ENCODE peak calls at places on chromosomes 11 and 22, in five cellular contexts. P, R, D, S and Y are unnamed samples.

GRCh38 chr11:1780700-1781592 is 17.2 kb upstream of the CTSD start:
- DNase-seq in P (no peak), D (peak; percentile 66), S (peak; percentile 89), R (no peak), Y (no peak)

GRCh38 chr11:7227724-7228123 is 24.0 kb upstream of the SYT9 start:
- DNase-seq in D (no peak), P (no peak), R (no peak), S (no peak), Y (no peak)

GRCh38 chr11:63663809-63664208 is 7.4 kb downstream of the ATL3 start:
- DNase-seq in D (no peak), S (no peak), R (no peak), P (no peak), Y (no peak)

GRCh38 chr11:12242071-12242672 is 131.8 kb downstream of the MICAL2 start:
- DNase-seq in R (no peak), S (no peak), D (peak; percentile 87), P (peak; percentile 35), Y (no peak)

GRCh38 chr11:82682003-82682751 is 51.5 kb downstream of the FAM181B start:
- DNase-seq in P (peak; percentile 78), S (no peak), R (peak; percentile 12), D (peak; percentile 25), Y (peak; percentile 4)

GRCh38 chr22:29032584-29032983 is 29.0 kb downstream of the C22orf31 start:
- DNase-seq in P (no peak), S (no peak), D (peak; percentile 66), R (peak; percentile 54), Y (peak; percentile 68)

GRCh38 chr22:22848364-22848866 is 39.2 kb upstream of the IGLL5 start:
- DNase-seq in S (peak; percentile 85), R (peak; percentile 65), P (peak; percentile 98), D (peak; percentile 72), Y (peak; percentile 69)

GRCh38 chr22:27212617-27213177 is 555.3 kb downstream of the MIAT start:
- DNase-seq in D (peak; percentile 90), P (peak; percentile 3), R (peak; percentile 63), S (no peak), Y (peak; percentile 54)

GRCh38 chr11:13008625-13009475 is at the start of gene RASSF10:
- DNase-seq in S (no peak), R (no peak), P (no peak), D (peak; percentile 29), Y (peak; percentile 80)

GRCh38 chr11:24386551-24387404 is 110.1 kb upstream of the LUZP2 start:
- DNase-seq in D (peak; percentile 2), S (no peak), R (no peak), P (no peak), Y (no peak)

GRCh38 chr22:26585104-26585790 is 4.7 kb downstream of the TPST2 start:
- DNase-seq in S (peak; percentile 66), D (peak; percentile 31), P (peak; percentile 68), R (peak; percentile 86), Y (peak; percentile 94)

GRCh38 chr11:108672113-108672512 is 7.2 kb downstream of the DDX10 start:
- DNase-seq in R (no peak), S (no peak), P (peak; percentile 19), D (no peak), Y (peak; percentile 79)

GRCh38 chr11:123255909-123256308 is 60.9 kb upstream of the CLMP start:
- DNase-seq in D (no peak), R (no peak), S (no peak), P (no peak), Y (no peak)

GRCh38 chr11:16806791-16807190 is 68.3 kb downstream of the C11orf58 start:
- DNase-seq in P (no peak), D (no peak), S (peak; percentile 54), R (no peak), Y (peak; percentile 85)

GRCh38 chr11:112727341-112727841 is 233.8 kb upstream of the NCAM1 start:
- DNase-seq in S (no peak), P (no peak), R (no peak), D (no peak), Y (no peak)

GRCh38 chr11:1153105-1153950 is 4.4 kb upstream of the MUC5AC start:
- DNase-seq in P (no peak), D (no peak), S (no peak), R (no peak), Y (no peak)

GRCh38 chr22:26321469-26321913 is 107.6 kb upstream of the ASPHD2 start:
- DNase-seq in D (no peak), S (no peak), P (peak; percentile 27), R (no peak), Y (no peak)

GRCh38 chr11:128596245-128596644 is 8.9 kb upstream of the ETS1 start:
- DNase-seq in P (no peak), S (no peak), D (no peak), R (no peak), Y (no peak)

GRCh38 chr11:16239130-16240105 is 116.9 kb downstream of the SOX6 start:
- DNase-seq in P (peak; percentile 9), S (no peak), D (no peak), R (no peak), Y (no peak)

GRCh38 chr22:19991645-19992451 is 24.8 kb downstream of the ARVCF start:
- DNase-seq in S (peak; percentile 53), P (peak; percentile 27), R (no peak), D (no peak), Y (peak; percentile 95)

GRCh38 chr11:125376117-125376516 is 119.9 kb downstream of the FEZ1 start:
- DNase-seq in S (peak; percentile 63), D (peak; percentile 73), R (no peak), P (peak; percentile 8), Y (peak; percentile 92)

GRCh38 chr11:8593935-8594909 is at the start of gene STK33:
- DNase-seq in P (no peak), S (peak; percentile 91), R (peak; percentile 62), D (peak; percentile 75), Y (peak; percentile 80)

GRCh38 chr22:46079861-46080821 is 70.2 kb upstream of the PPARA start:
- DNase-seq in D (peak; percentile 79), R (peak; percentile 85), P (no peak), S (peak; percentile 78), Y (peak; percentile 29)
- TF ChIP-seq POLR2A in D (peak; percentile 55), R (peak; percentile 46), P (no peak), S (peak; percentile 9), Y (no peak)

GRCh38 chr22:46596819-46597218 is 23.4 kb upstream of the GRAMD4 start:
- DNase-seq in S (peak; percentile 73), R (no peak), D (peak; percentile 96), P (no peak), Y (peak; percentile 99)
- H3K27ac ChIP-seq in S (no peak overlapping the region), R (peak overlapping the region; percentile 21), D (peak overlapping the region; percentile 68), P (no peak overlapping the region), Y (peak overlapping the region; percentile 83)

GRCh38 chr22:36160499-36160942 is at the start of gene APOL3:
- DNase-seq in R (peak; percentile 45), D (peak; percentile 71), S (peak; percentile 87), P (no peak), Y (peak; percentile 57)
- TF ChIP-seq POLR2A in R (no peak), D (peak; percentile 45), S (peak; percentile 95), P (no peak), Y (peak; percentile 60)

DNA sequence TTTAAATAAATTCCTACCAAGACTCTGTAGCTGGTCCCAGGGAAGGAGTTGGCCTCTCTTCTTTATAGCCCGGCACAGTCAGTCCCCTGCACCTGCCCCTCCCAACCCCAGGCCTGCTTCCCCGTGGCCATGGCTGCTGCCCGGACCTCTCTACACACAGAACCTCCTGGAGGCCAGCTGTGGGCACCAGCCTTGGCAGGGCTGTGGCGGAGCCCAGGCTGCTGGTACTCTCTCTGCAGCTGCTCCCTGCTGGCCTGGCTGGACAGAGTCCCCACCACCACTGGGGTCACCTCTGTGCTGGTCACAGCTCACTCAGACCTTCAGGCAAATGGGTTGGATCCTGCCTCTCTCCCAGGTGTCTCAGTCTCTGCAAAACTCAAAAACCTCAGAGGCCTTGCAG is 69.3 kb downstream of the LRP5 start:
- DNase-seq in P (no peak), S (no peak), R (peak; percentile 49), D (no peak), Y (no peak)
- H3K27ac ChIP-seq in P (no peak overlapping the region), S (peak overlapping the region; percentile 21), R (peak overlapping the region; percentile 21), D (no peak overlapping the region), Y (peak overlapping the region; percentile 10)